ENCODE peak calls at places on chromosomes 6 and 20, in nine cellular contexts. One of them, this sample, is unnamed.

GRCh38 chr6:39772559-39773283 is 19.5 kb upstream of the DAAM2 start:
- DNase-seq in activated CD8-positive, alpha-beta memory T cell treated with anti-CD3 and anti-CD28 coated beads for 48 hours: no peak
- DNase-seq in GM12865: no peak
- DNase-seq in NCI-H1105: no peak
- DNase-seq in nucleus accumbens: no peak
- DNase-seq in mucosa of descending colon: no peak
- DNase-seq in RWPE1: no peak
- DNase-seq in cardiac muscle cell: no peak
- DNase-seq in IMR-90: peak
- DNase-seq in this sample: no peak

GRCh38 chr20:53216856-53217576 is 244.9 kb downstream of the TSHZ2 start:
- DNase-seq in activated CD8-positive, alpha-beta memory T cell treated with anti-CD3 and anti-CD28 coated beads for 48 hours: peak
- DNase-seq in GM12865: peak
- DNase-seq in NCI-H1105: peak
- DNase-seq in nucleus accumbens: no peak
- DNase-seq in mucosa of descending colon: peak
- DNase-seq in RWPE1: peak
- DNase-seq in cardiac muscle cell: peak
- DNase-seq in IMR-90: no peak
- DNase-seq in this sample: peak

GRCh38 chr6:149471801-149472200 is 13.0 kb downstream of the ZC3H12D start:
- DNase-seq in activated CD8-positive, alpha-beta memory T cell treated with anti-CD3 and anti-CD28 coated beads for 48 hours: no peak
- DNase-seq in GM12865: peak
- DNase-seq in NCI-H1105: no peak
- DNase-seq in nucleus accumbens: no peak
- DNase-seq in mucosa of descending colon: no peak
- DNase-seq in RWPE1: no peak
- DNase-seq in cardiac muscle cell: no peak
- DNase-seq in IMR-90: no peak
- DNase-seq in this sample: no peak

GRCh38 chr20:39904713-39905112 is 784.3 kb downstream of the MAFB start:
- DNase-seq in activated CD8-positive, alpha-beta memory T cell treated with anti-CD3 and anti-CD28 coated beads for 48 hours: no peak
- DNase-seq in GM12865: no peak
- DNase-seq in NCI-H1105: no peak
- DNase-seq in nucleus accumbens: no peak
- DNase-seq in mucosa of descending colon: no peak
- DNase-seq in RWPE1: no peak
- DNase-seq in cardiac muscle cell: no peak
- DNase-seq in IMR-90: no peak
- DNase-seq in this sample: no peak

GRCh38 chr20:52179331-52180166 is 12.0 kb downstream of the ZFP64 start:
- DNase-seq in activated CD8-positive, alpha-beta memory T cell treated with anti-CD3 and anti-CD28 coated beads for 48 hours: no peak
- DNase-seq in GM12865: peak
- DNase-seq in NCI-H1105: no peak
- DNase-seq in nucleus accumbens: no peak
- DNase-seq in mucosa of descending colon: no peak
- DNase-seq in RWPE1: no peak
- DNase-seq in cardiac muscle cell: no peak
- DNase-seq in IMR-90: no peak
- DNase-seq in this sample: no peak

GRCh38 chr6:114342826-114343781 is at the start of gene HS3ST5:
- DNase-seq in activated CD8-positive, alpha-beta memory T cell treated with anti-CD3 and anti-CD28 coated beads for 48 hours: no peak
- DNase-seq in GM12865: peak
- DNase-seq in NCI-H1105: peak
- DNase-seq in nucleus accumbens: peak
- DNase-seq in mucosa of descending colon: peak
- DNase-seq in RWPE1: peak
- DNase-seq in cardiac muscle cell: peak
- DNase-seq in IMR-90: peak
- DNase-seq in this sample: peak

GRCh38 chr6:71707059-71707458 is 179.3 kb upstream of the RIMS1 start:
- DNase-seq in activated CD8-positive, alpha-beta memory T cell treated with anti-CD3 and anti-CD28 coated beads for 48 hours: no peak
- DNase-seq in GM12865: no peak
- DNase-seq in NCI-H1105: no peak
- DNase-seq in nucleus accumbens: no peak
- DNase-seq in mucosa of descending colon: no peak
- DNase-seq in RWPE1: no peak
- DNase-seq in cardiac muscle cell: no peak
- DNase-seq in IMR-90: no peak
- DNase-seq in this sample: no peak

GRCh38 chr6:44682987-44683779 is 295.7 kb downstream of the CDC5L start:
- DNase-seq in activated CD8-positive, alpha-beta memory T cell treated with anti-CD3 and anti-CD28 coated beads for 48 hours: no peak
- DNase-seq in GM12865: no peak
- DNase-seq in NCI-H1105: no peak
- DNase-seq in nucleus accumbens: no peak
- DNase-seq in mucosa of descending colon: no peak
- DNase-seq in RWPE1: no peak
- DNase-seq in cardiac muscle cell: no peak
- DNase-seq in IMR-90: no peak
- DNase-seq in this sample: no peak

GRCh38 chr6:8619853-8620252 is 184.5 kb upstream of the SLC35B3 start:
- DNase-seq in activated CD8-positive, alpha-beta memory T cell treated with anti-CD3 and anti-CD28 coated beads for 48 hours: no peak
- DNase-seq in GM12865: peak
- DNase-seq in NCI-H1105: no peak
- DNase-seq in nucleus accumbens: no peak
- DNase-seq in mucosa of descending colon: no peak
- DNase-seq in RWPE1: no peak
- DNase-seq in cardiac muscle cell: no peak
- DNase-seq in IMR-90: no peak
- DNase-seq in this sample: no peak

GRCh38 chr6:33197431-33198048 is 2.9 kb downstream of the RXRB start:
- DNase-seq in activated CD8-positive, alpha-beta memory T cell treated with anti-CD3 and anti-CD28 coated beads for 48 hours: no peak
- DNase-seq in GM12865: peak
- DNase-seq in NCI-H1105: no peak
- DNase-seq in nucleus accumbens: peak
- DNase-seq in mucosa of descending colon: peak
- DNase-seq in RWPE1: peak
- DNase-seq in cardiac muscle cell: peak
- DNase-seq in IMR-90: peak
- DNase-seq in this sample: peak

GRCh38 chr6:135922170-135922569 is 70.7 kb downstream of the PDE7B start:
- DNase-seq in activated CD8-positive, alpha-beta memory T cell treated with anti-CD3 and anti-CD28 coated beads for 48 hours: no peak
- DNase-seq in GM12865: peak
- DNase-seq in NCI-H1105: no peak
- DNase-seq in nucleus accumbens: no peak
- DNase-seq in mucosa of descending colon: no peak
- DNase-seq in RWPE1: peak
- DNase-seq in cardiac muscle cell: no peak
- DNase-seq in IMR-90: peak
- DNase-seq in this sample: peak

GRCh38 chr6:28218312-28219248 is 6.5 kb upstream of the ZSCAN9 start:
- DNase-seq in activated CD8-positive, alpha-beta memory T cell treated with anti-CD3 and anti-CD28 coated beads for 48 hours: no peak
- DNase-seq in GM12865: peak
- DNase-seq in NCI-H1105: peak
- DNase-seq in nucleus accumbens: no peak
- DNase-seq in mucosa of descending colon: peak
- DNase-seq in RWPE1: no peak
- DNase-seq in cardiac muscle cell: peak
- DNase-seq in IMR-90: peak
- DNase-seq in this sample: peak

GRCh38 chr6:130742282-130742681 is 84.9 kb upstream of the SMLR1 start:
- DNase-seq in activated CD8-positive, alpha-beta memory T cell treated with anti-CD3 and anti-CD28 coated beads for 48 hours: no peak
- DNase-seq in GM12865: no peak
- DNase-seq in NCI-H1105: no peak
- DNase-seq in nucleus accumbens: no peak
- DNase-seq in mucosa of descending colon: no peak
- DNase-seq in RWPE1: no peak
- DNase-seq in cardiac muscle cell: no peak
- DNase-seq in IMR-90: peak
- DNase-seq in this sample: no peak

GRCh38 chr20:40682104-40683045 is 6.7 kb downstream of the MAFB start:
- DNase-seq in activated CD8-positive, alpha-beta memory T cell treated with anti-CD3 and anti-CD28 coated beads for 48 hours: no peak
- DNase-seq in GM12865: no peak
- DNase-seq in NCI-H1105: no peak
- DNase-seq in nucleus accumbens: no peak
- DNase-seq in mucosa of descending colon: no peak
- DNase-seq in RWPE1: no peak
- DNase-seq in cardiac muscle cell: no peak
- DNase-seq in IMR-90: no peak
- DNase-seq in this sample: no peak

GRCh38 chr6:27830212-27830664 is 82.0 kb downstream of the OR2B2 start:
- DNase-seq in activated CD8-positive, alpha-beta memory T cell treated with anti-CD3 and anti-CD28 coated beads for 48 hours: no peak
- DNase-seq in GM12865: no peak
- DNase-seq in NCI-H1105: no peak
- DNase-seq in nucleus accumbens: no peak
- DNase-seq in mucosa of descending colon: no peak
- DNase-seq in RWPE1: no peak
- DNase-seq in cardiac muscle cell: no peak
- DNase-seq in IMR-90: no peak
- DNase-seq in this sample: peak

GRCh38 chr6:6851059-6851658 is 256.6 kb upstream of the RREB1 start:
- DNase-seq in activated CD8-positive, alpha-beta memory T cell treated with anti-CD3 and anti-CD28 coated beads for 48 hours: no peak
- DNase-seq in GM12865: peak
- DNase-seq in NCI-H1105: no peak
- DNase-seq in nucleus accumbens: no peak
- DNase-seq in mucosa of descending colon: no peak
- DNase-seq in RWPE1: peak
- DNase-seq in cardiac muscle cell: no peak
- DNase-seq in IMR-90: peak
- DNase-seq in this sample: no peak

GRCh38 chr6:142297996-142298753 is 3.6 kb upstream of the ADGRG6 start:
- DNase-seq in activated CD8-positive, alpha-beta memory T cell treated with anti-CD3 and anti-CD28 coated beads for 48 hours: no peak
- DNase-seq in GM12865: no peak
- DNase-seq in NCI-H1105: no peak
- DNase-seq in nucleus accumbens: no peak
- DNase-seq in mucosa of descending colon: no peak
- DNase-seq in RWPE1: no peak
- DNase-seq in cardiac muscle cell: no peak
- DNase-seq in IMR-90: peak
- DNase-seq in this sample: no peak